ENCODE peak calls at places on chromosomes 7 and 10, in six cellular contexts. One of them, this sample, is unnamed.

GRCh38 chr10:20885678-20886077 is 11.4 kb downstream of the NEBL start:
- DNase-seq in transverse colon: no peak
- DNase-seq in WERI-Rb-1: no peak
- DNase-seq in mammary epithelial cell: peak
- DNase-seq in BJ: no peak
- DNase-seq in epithelial cell of esophagus: peak
- DNase-seq in this sample: no peak

GRCh38 chr10:79298403-79299244 is 48.6 kb upstream of the PPIF start:
- DNase-seq in transverse colon: peak
- DNase-seq in WERI-Rb-1: no peak
- DNase-seq in mammary epithelial cell: peak
- DNase-seq in BJ: peak
- DNase-seq in epithelial cell of esophagus: peak
- DNase-seq in this sample: peak

GRCh38 chr10:118276727-118277126 is 65.4 kb downstream of the FAM204A start:
- DNase-seq in transverse colon: no peak
- DNase-seq in WERI-Rb-1: no peak
- DNase-seq in mammary epithelial cell: no peak
- DNase-seq in BJ: no peak
- DNase-seq in epithelial cell of esophagus: no peak
- DNase-seq in this sample: no peak

GRCh38 chr7:101733713-101734475 is 83.5 kb upstream of the CUX1 start:
- DNase-seq in transverse colon: peak
- DNase-seq in WERI-Rb-1: peak
- DNase-seq in mammary epithelial cell: no peak
- DNase-seq in BJ: no peak
- DNase-seq in epithelial cell of esophagus: no peak
- DNase-seq in this sample: peak

GRCh38 chr10:137031-137430 is 1.8 kb downstream of the ZMYND11 start:
- DNase-seq in transverse colon: no peak
- DNase-seq in WERI-Rb-1: peak
- DNase-seq in mammary epithelial cell: peak
- DNase-seq in BJ: no peak
- DNase-seq in epithelial cell of esophagus: peak
- DNase-seq in this sample: no peak

GRCh38 chr10:91683976-91684375 is 51.1 kb upstream of the PPP1R3C start:
- DNase-seq in transverse colon: no peak
- DNase-seq in WERI-Rb-1: no peak
- DNase-seq in mammary epithelial cell: peak
- DNase-seq in BJ: peak
- DNase-seq in epithelial cell of esophagus: peak
- DNase-seq in this sample: no peak

GRCh38 chr10:58511765-58512469 is 755 bp upstream of the BICC1 start:
- DNase-seq in transverse colon: peak
- DNase-seq in WERI-Rb-1: peak
- DNase-seq in mammary epithelial cell: no peak
- DNase-seq in BJ: no peak
- DNase-seq in epithelial cell of esophagus: peak
- DNase-seq in this sample: no peak

GRCh38 chr10:16116404-16117304 is 256.3 kb upstream of the MINDY3 start:
- DNase-seq in transverse colon: no peak
- DNase-seq in WERI-Rb-1: peak
- DNase-seq in mammary epithelial cell: peak
- DNase-seq in BJ: no peak
- DNase-seq in epithelial cell of esophagus: peak
- DNase-seq in this sample: no peak

GRCh38 chr7:158621042-158621441 is 33.4 kb upstream of the PTPRN2 start:
- DNase-seq in transverse colon: no peak
- DNase-seq in WERI-Rb-1: no peak
- DNase-seq in mammary epithelial cell: no peak
- DNase-seq in BJ: no peak
- DNase-seq in epithelial cell of esophagus: no peak
- DNase-seq in this sample: no peak

GRCh38 chr10:90204956-90205695 is 503.7 kb downstream of the KIF20B start:
- DNase-seq in transverse colon: no peak
- DNase-seq in WERI-Rb-1: no peak
- DNase-seq in mammary epithelial cell: peak
- DNase-seq in BJ: peak
- DNase-seq in epithelial cell of esophagus: peak
- DNase-seq in this sample: no peak

GRCh38 chr7:77655836-77656455 is 40.3 kb upstream of the RSBN1L start:
- DNase-seq in transverse colon: peak
- DNase-seq in WERI-Rb-1: no peak
- DNase-seq in mammary epithelial cell: no peak
- DNase-seq in BJ: no peak
- DNase-seq in epithelial cell of esophagus: no peak
- DNase-seq in this sample: no peak

GRCh38 chr10:122173766-122174435 is 97.2 kb upstream of the BTBD16 start:
- DNase-seq in transverse colon: no peak
- DNase-seq in WERI-Rb-1: no peak
- DNase-seq in mammary epithelial cell: no peak
- DNase-seq in BJ: no peak
- DNase-seq in epithelial cell of esophagus: no peak
- DNase-seq in this sample: no peak

GRCh38 chr10:32417906-32418547 is 27.9 kb upstream of the CCDC7 start:
- DNase-seq in transverse colon: no peak
- DNase-seq in WERI-Rb-1: no peak
- DNase-seq in mammary epithelial cell: no peak
- DNase-seq in BJ: peak
- DNase-seq in epithelial cell of esophagus: no peak
- DNase-seq in this sample: no peak

GRCh38 chr7:18123508-18124239 is 96.0 kb upstream of the PRPS1L1 start:
- DNase-seq in transverse colon: no peak
- DNase-seq in WERI-Rb-1: no peak
- DNase-seq in mammary epithelial cell: no peak
- DNase-seq in BJ: no peak
- DNase-seq in epithelial cell of esophagus: no peak
- DNase-seq in this sample: no peak

GRCh38 chr7:18116661-18117060 is 89.0 kb upstream of the PRPS1L1 start:
- DNase-seq in transverse colon: no peak
- DNase-seq in WERI-Rb-1: no peak
- DNase-seq in mammary epithelial cell: no peak
- DNase-seq in BJ: no peak
- DNase-seq in epithelial cell of esophagus: no peak
- DNase-seq in this sample: no peak

GRCh38 chr7:18117482-18117881 is 89.8 kb upstream of the PRPS1L1 start:
- DNase-seq in transverse colon: no peak
- DNase-seq in WERI-Rb-1: no peak
- DNase-seq in mammary epithelial cell: no peak
- DNase-seq in BJ: no peak
- DNase-seq in epithelial cell of esophagus: peak
- DNase-seq in this sample: no peak

GRCh38 chr7:18125536-18125935 is 97.9 kb upstream of the PRPS1L1 start:
- DNase-seq in transverse colon: no peak
- DNase-seq in WERI-Rb-1: no peak
- DNase-seq in mammary epithelial cell: no peak
- DNase-seq in BJ: no peak
- DNase-seq in epithelial cell of esophagus: peak
- DNase-seq in this sample: no peak

DNA sequence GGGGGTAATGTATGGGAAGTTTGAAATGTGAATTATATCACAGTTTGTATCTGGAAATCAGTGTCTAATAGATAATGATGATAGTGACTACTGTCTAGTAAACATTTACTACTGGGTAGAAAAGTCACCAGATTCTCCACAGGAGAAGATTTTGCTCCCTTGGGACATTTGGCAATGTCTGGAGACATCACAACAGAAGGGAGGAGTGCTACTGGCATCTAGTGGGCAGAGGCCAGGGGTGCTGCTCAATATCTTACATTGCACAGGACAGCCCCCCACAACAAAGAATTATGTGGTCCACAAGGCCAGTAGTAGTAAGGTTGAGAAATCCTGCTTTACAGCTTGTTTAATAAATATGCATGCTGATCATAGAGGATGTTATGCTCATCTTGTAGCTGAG is 92.3 kb upstream of the PRPS1L1 start:
- DNase-seq in transverse colon: no peak
- DNase-seq in WERI-Rb-1: peak
- DNase-seq in mammary epithelial cell: no peak
- DNase-seq in BJ: no peak
- DNase-seq in epithelial cell of esophagus: peak
- DNase-seq in this sample: no peak
- TF ChIP-seq CTCF in transverse colon: no peak
- TF ChIP-seq CTCF in WERI-Rb-1: peak
- TF ChIP-seq CTCF in mammary epithelial cell: peak
- TF ChIP-seq CTCF in BJ: peak
- TF ChIP-seq CTCF in epithelial cell of esophagus: peak
- TF ChIP-seq CTCF in this sample: no peak

GRCh38 chr10:100989088-100989487 is 1.7 kb downstream of the TWNK start:
- DNase-seq in transverse colon: no peak
- DNase-seq in WERI-Rb-1: no peak
- DNase-seq in mammary epithelial cell: no peak
- DNase-seq in BJ: no peak
- DNase-seq in epithelial cell of esophagus: no peak
- DNase-seq in this sample: no peak
- TF ChIP-seq CTCF in transverse colon: no peak
- TF ChIP-seq CTCF in WERI-Rb-1: no peak
- TF ChIP-seq CTCF in mammary epithelial cell: no peak
- TF ChIP-seq CTCF in BJ: no peak
- TF ChIP-seq CTCF in epithelial cell of esophagus: no peak
- TF ChIP-seq CTCF in this sample: no peak

GRCh38 chr10:119643306-119644214 is 7.6 kb upstream of the BAG3 start:
- DNase-seq in transverse colon: no peak
- DNase-seq in WERI-Rb-1: peak
- DNase-seq in mammary epithelial cell: no peak
- DNase-seq in BJ: no peak
- DNase-seq in epithelial cell of esophagus: no peak
- DNase-seq in this sample: no peak
- TF ChIP-seq CTCF in transverse colon: no peak
- TF ChIP-seq CTCF in WERI-Rb-1: peak
- TF ChIP-seq CTCF in mammary epithelial cell: no peak
- TF ChIP-seq CTCF in BJ: peak
- TF ChIP-seq CTCF in epithelial cell of esophagus: no peak
- TF ChIP-seq CTCF in this sample: no peak

GRCh38 chr10:75211007-75211735 is 575 bp downstream of the VDAC2 start:
- DNase-seq in transverse colon: peak
- DNase-seq in WERI-Rb-1: peak
- DNase-seq in mammary epithelial cell: peak
- DNase-seq in BJ: no peak
- DNase-seq in epithelial cell of esophagus: peak
- DNase-seq in this sample: no peak

GRCh38 chr10:75207868-75208167 is 2.8 kb upstream of the VDAC2 start:
- DNase-seq in transverse colon: no peak
- DNase-seq in WERI-Rb-1: no peak
- DNase-seq in mammary epithelial cell: no peak
- DNase-seq in BJ: no peak
- DNase-seq in epithelial cell of esophagus: no peak
- DNase-seq in this sample: no peak

GRCh38 chr10:75209325-75210192 is 1.0 kb upstream of the VDAC2 start:
- DNase-seq in transverse colon: peak
- DNase-seq in WERI-Rb-1: peak
- DNase-seq in mammary epithelial cell: no peak
- DNase-seq in BJ: no peak
- DNase-seq in epithelial cell of esophagus: peak
- DNase-seq in this sample: peak

GRCh38 chr10:75208177-75208576 is 2.4 kb upstream of the VDAC2 start:
- DNase-seq in transverse colon: no peak
- DNase-seq in WERI-Rb-1: no peak
- DNase-seq in mammary epithelial cell: peak
- DNase-seq in BJ: no peak
- DNase-seq in epithelial cell of esophagus: peak
- DNase-seq in this sample: no peak

GRCh38 chr10:75210193-75211006 is at the start of gene VDAC2:
- DNase-seq in transverse colon: peak
- DNase-seq in WERI-Rb-1: peak
- DNase-seq in mammary epithelial cell: peak
- DNase-seq in BJ: no peak
- DNase-seq in epithelial cell of esophagus: peak
- DNase-seq in this sample: peak
- TF ChIP-seq CTCF in transverse colon: no peak
- TF ChIP-seq CTCF in WERI-Rb-1: no peak
- TF ChIP-seq CTCF in mammary epithelial cell: no peak
- TF ChIP-seq CTCF in BJ: no peak
- TF ChIP-seq CTCF in epithelial cell of esophagus: no peak
- TF ChIP-seq CTCF in this sample: no peak

GRCh38 chr7:66896441-66896840 is 24.6 kb upstream of the TMEM248 start:
- DNase-seq in transverse colon: no peak
- DNase-seq in WERI-Rb-1: no peak
- DNase-seq in mammary epithelial cell: peak
- DNase-seq in BJ: no peak
- DNase-seq in epithelial cell of esophagus: peak
- DNase-seq in this sample: no peak

GRCh38 chr7:66899552-66900280 is 21.3 kb upstream of the TMEM248 start:
- DNase-seq in transverse colon: no peak
- DNase-seq in WERI-Rb-1: peak
- DNase-seq in mammary epithelial cell: no peak
- DNase-seq in BJ: no peak
- DNase-seq in epithelial cell of esophagus: no peak
- DNase-seq in this sample: no peak

DNA sequence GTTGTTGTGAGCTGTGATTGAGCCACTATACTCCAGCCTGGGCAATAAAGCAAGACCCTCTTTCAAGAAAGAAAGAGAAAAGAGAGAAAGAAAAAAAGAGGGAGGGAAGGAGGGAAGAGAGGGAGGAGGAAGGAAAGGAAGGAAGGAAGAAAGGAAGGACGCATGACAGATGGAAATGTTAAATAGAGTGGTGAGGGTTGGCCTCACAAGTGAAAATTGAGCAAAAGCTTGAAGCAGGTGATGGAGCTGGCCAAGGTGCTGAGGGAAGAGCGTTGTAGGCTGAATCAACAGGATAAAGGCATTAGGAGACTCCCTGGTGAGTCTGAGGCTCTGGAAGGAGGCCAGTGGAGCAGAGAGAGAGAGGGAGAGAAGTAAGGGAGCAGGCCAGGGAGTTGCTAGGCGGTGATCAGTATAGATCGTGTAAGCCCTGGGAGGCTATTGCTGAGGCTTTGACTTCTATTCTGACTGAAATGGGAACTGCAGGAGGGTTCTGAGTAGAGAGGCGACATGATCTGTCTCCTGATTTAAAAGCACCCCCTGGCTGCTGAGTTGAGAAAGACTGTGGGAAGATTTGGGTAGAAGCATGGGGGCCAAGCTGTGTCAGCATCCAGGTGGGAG is 26.5 kb upstream of the TMEM248 start:
- DNase-seq in transverse colon: no peak
- DNase-seq in WERI-Rb-1: no peak
- DNase-seq in mammary epithelial cell: peak
- DNase-seq in BJ: no peak
- DNase-seq in epithelial cell of esophagus: peak
- DNase-seq in this sample: no peak
- TF ChIP-seq CTCF in transverse colon: no peak
- TF ChIP-seq CTCF in WERI-Rb-1: peak
- TF ChIP-seq CTCF in mammary epithelial cell: no peak
- TF ChIP-seq CTCF in BJ: no peak
- TF ChIP-seq CTCF in epithelial cell of esophagus: peak
- TF ChIP-seq CTCF in this sample: peak

GRCh38 chr10:68897336-68897741 is 3.8 kb upstream of the DDX50 start:
- DNase-seq in transverse colon: peak
- DNase-seq in WERI-Rb-1: peak
- DNase-seq in mammary epithelial cell: peak
- DNase-seq in BJ: no peak
- DNase-seq in epithelial cell of esophagus: peak
- DNase-seq in this sample: no peak
- TF ChIP-seq CTCF in transverse colon: peak
- TF ChIP-seq CTCF in WERI-Rb-1: peak
- TF ChIP-seq CTCF in mammary epithelial cell: peak
- TF ChIP-seq CTCF in BJ: peak
- TF ChIP-seq CTCF in epithelial cell of esophagus: peak
- TF ChIP-seq CTCF in this sample: peak

This sample was measured in CD14-positive monocyte.